ENCODE peak calls at places on chromosomes 4 and X, in nine cellular contexts. B is fibroblast of lung, L is cardiac muscle cell, D is colonic mucosa, A is left ventricle myocardium inferior, R is tibial nerve, P is Panc1, M is heart left ventricle, T is keratinocyte. C is an unnamed sample.

GRCh38 chr4:74659576-74660411 is 134.5 kb downstream of the BTC start:
- DNase-seq in B (peak; percentile 100), L (no peak), D (peak; percentile 59), A (no peak), R (no peak), P (peak; percentile 85), M (no peak), T (peak; percentile 97), C (peak; percentile 10)

GRCh38 chr4:15805583-15806517 is 27.7 kb downstream of the CD38 start:
- DNase-seq in B (peak; percentile 70), L (peak; percentile 69), D (peak; percentile 51), A (no peak), R (no peak), P (peak; percentile 22), M (no peak), T (peak; percentile 35), C (peak; percentile 39)

GRCh38 chr4:36255575-36255974 is 11.3 kb upstream of the ARAP2 start:
- DNase-seq in B (no peak), L (no peak), D (no peak), A (no peak), R (no peak), P (no peak), M (no peak), T (no peak), C (no peak)

GRCh38 chr4:67933755-67934154 is 29.5 kb downstream of the TMPRSS11A start:
- DNase-seq in B (no peak), L (no peak), D (no peak), A (no peak), R (no peak), P (no peak), M (no peak), T (no peak), C (no peak)

GRCh38 chr4:25913056-25913850 is 767 bp upstream of the SMIM20 start:
- DNase-seq in B (no peak), L (no peak), D (peak; percentile 60), A (peak; percentile 38), R (no peak), P (no peak), M (peak; percentile 40), T (no peak), C (peak; percentile 20)

GRCh38 chr4:153573881-153574807 is 108.0 kb downstream of the TMEM131L start:
- DNase-seq in B (peak; percentile 93), L (peak; percentile 54), D (peak; percentile 69), A (peak; percentile 58), R (peak; percentile 31), P (peak; percentile 25), M (peak; percentile 68), T (no peak), C (peak; percentile 58)

GRCh38 chr4:157895205-157895604 is 277.6 kb downstream of the GASK1B start:
- DNase-seq in B (no peak), L (no peak), D (no peak), A (no peak), R (no peak), P (no peak), M (no peak), T (no peak), C (no peak)

GRCh38 chr4:143302526-143302925 is 34.1 kb upstream of the GAB1 start:
- DNase-seq in B (peak; percentile 66), L (no peak), D (no peak), A (no peak), R (no peak), P (no peak), M (no peak), T (no peak), C (no peak)

GRCh38 chrX:101383679-101384078 is 2.3 kb downstream of the BTK start:
- DNase-seq in B (no peak), L (no peak), D (no peak), A (no peak), R (no peak), P (no peak), M (no peak), T (no peak), C (peak; percentile 16)

DNA sequence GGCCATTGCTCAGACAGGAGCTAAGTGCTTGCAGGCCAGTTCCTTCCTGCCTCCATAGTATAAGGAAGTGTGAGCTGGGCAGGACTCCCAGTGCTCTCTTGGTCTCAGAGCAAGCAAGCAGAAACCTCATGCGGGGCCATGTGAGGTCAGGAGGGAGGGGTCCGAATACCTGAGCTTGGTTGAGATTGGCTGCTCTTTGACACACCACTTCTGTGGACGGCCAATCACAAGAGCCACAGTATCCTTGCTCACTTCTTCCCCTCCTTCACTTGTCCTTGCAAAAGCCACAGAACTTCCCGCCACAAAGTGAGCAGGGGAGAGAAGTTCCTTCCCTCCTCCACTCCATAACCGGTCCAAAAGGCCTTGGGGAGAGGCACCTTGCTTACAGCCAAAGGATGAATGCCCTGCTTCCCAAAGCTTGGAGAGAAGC is 56.7 kb downstream of the PRPS1 start:
- DNase-seq in B (peak; percentile 73), L (peak; percentile 55), D (peak; percentile 78), A (peak; percentile 78), R (peak; percentile 63), P (no peak), M (peak; percentile 81), T (peak; percentile 85), C (peak; percentile 89)
- H3K27ac ChIP-seq in B (no peak overlapping the region), L (no peak overlapping the region), D (peak overlapping the region; percentile 18), A (peak overlapping the region; percentile 72), R (peak overlapping the region; percentile 75), P (no peak overlapping the region), M (peak overlapping the region; percentile 59), T (peak overlapping the region; percentile 30), C (peak overlapping the region; percentile 66)

GRCh38 chrX:40908857-40909475 is 173.6 kb upstream of the MED14 start:
- DNase-seq in B (peak; percentile 46), L (no peak), D (no peak), A (no peak), R (no peak), P (no peak), M (no peak), T (no peak), C (no peak)
- H3K9me3 ChIP-seq in B (no peaks in the 10 kb centered on the region), L (no peaks in the 10 kb centered on the region), D (no peaks in the 10 kb centered on the region), A (no peaks in the 10 kb centered on the region), R (no peaks in the 10 kb centered on the region), P (no peaks in the 10 kb centered on the region), M (no peaks in the 10 kb centered on the region), T (no peaks in the 10 kb centered on the region), C (no peaks in the 10 kb centered on the region)

GRCh38 chr4:113094802-113095201 is 45.3 kb downstream of the ANK2 start:
- DNase-seq in B (peak; percentile 29), L (no peak), D (no peak), A (no peak), R (no peak), P (no peak), M (no peak), T (no peak), C (no peak)
- TF ChIP-seq CTCF in B (peak; percentile 71), L (peak; percentile 45), D (no peak), A (peak; percentile 71), R (peak; percentile 43), P (peak; percentile 69), M (peak; percentile 61), T (peak; percentile 51), C (peak; percentile 26)

DNA sequence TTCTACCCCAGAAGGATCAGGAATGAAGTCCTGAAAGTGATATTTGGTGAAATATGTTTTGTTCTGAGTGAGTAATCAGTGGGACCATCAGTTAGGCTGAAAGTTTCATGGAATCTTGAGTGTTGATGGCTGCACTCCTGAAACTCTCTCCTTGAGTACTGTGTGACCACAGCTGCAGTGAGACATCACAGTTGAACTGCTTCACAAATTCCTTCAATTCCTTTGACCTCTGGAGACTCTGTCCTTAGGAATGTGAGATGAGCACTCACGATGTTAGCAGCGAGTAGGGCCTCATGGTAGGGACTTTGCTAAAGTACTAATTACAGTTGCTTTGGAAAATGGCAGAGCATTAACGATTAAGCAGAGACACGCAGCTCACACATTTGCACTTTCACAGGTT is 142.9 kb upstream of the SLC4A4 start:
- DNase-seq in B (peak; percentile 24), L (peak; percentile 51), D (no peak), A (no peak), R (no peak), P (no peak), M (no peak), T (no peak), C (peak; percentile 50)
- H3K27ac ChIP-seq in B (peak overlapping the region; percentile 75), L (peak overlapping the region; percentile 23), D (no peak overlapping the region), A (no peak overlapping the region), R (no peak overlapping the region), P (no peak overlapping the region), M (no peak overlapping the region), T (no peak overlapping the region), C (peak overlapping the region; percentile 85)

GRCh38 chrX:145552643-145553042 is 265.0 kb upstream of the SLITRK2 start:
- DNase-seq in B (peak; percentile 31), L (no peak), D (no peak), A (no peak), R (no peak), P (no peak), M (no peak), T (no peak), C (no peak)
- H3K9me3 ChIP-seq in B (no peaks in the 10 kb centered on the region), L (no peaks in the 10 kb centered on the region), D (no peaks in the 10 kb centered on the region), A (no peaks in the 10 kb centered on the region), R (no peaks in the 10 kb centered on the region), P (no peaks in the 10 kb centered on the region), M (no peaks in the 10 kb centered on the region), T (peaks cover 2% of the 10 kb centered on the region), C (no peaks in the 10 kb centered on the region)

GRCh38 chr4:41792166-41792565 is 43.6 kb upstream of the PHOX2B start:
- DNase-seq in B (no peak), L (no peak), D (no peak), A (no peak), R (no peak), P (no peak), M (no peak), T (no peak), C (no peak)

GRCh38 chr4:41787931-41788330 is 39.4 kb upstream of the PHOX2B start:
- DNase-seq in B (no peak), L (no peak), D (no peak), A (no peak), R (no peak), P (no peak), M (no peak), T (no peak), C (no peak)

GRCh38 chr4:41796545-41797210 is 48.2 kb upstream of the PHOX2B start:
- DNase-seq in B (no peak), L (peak; percentile 33), D (no peak), A (no peak), R (no peak), P (no peak), M (no peak), T (no peak), C (no peak)

GRCh38 chr4:41795796-41796195 is 47.3 kb upstream of the PHOX2B start:
- DNase-seq in B (no peak), L (no peak), D (no peak), A (no peak), R (no peak), P (no peak), M (no peak), T (no peak), C (no peak)

GRCh38 chr4:41791557-41791956 is 43.0 kb upstream of the PHOX2B start:
- DNase-seq in B (no peak), L (no peak), D (no peak), A (no peak), R (no peak), P (no peak), M (no peak), T (no peak), C (no peak)
- TF ChIP-seq CTCF in B (no peak), L (no peak), D (no peak), A (no peak), R (no peak), P (no peak), M (no peak), T (no peak), C (no peak)

DNA sequence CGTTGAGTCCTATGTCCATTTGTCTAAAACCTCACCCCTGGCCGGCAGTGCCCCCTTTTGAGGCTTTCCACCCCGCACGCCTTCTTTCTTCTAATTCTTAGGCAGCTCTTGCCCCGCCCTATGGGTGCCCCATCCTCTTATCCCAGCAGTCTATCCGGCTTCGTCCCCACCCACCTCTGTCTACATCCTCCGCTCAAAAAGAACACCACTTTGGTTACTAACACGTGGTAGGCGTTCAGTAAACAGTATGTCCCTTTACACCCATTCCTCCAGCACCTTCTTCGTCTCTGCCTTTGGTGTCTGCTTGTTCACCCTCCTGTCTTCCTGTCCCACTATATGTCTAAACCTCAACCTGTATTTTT is 39.2 kb downstream of the STARD8 start:
- DNase-seq in B (peak; percentile 32), L (no peak), D (no peak), A (peak; percentile 37), R (peak; percentile 20), P (no peak), M (peak; percentile 53), T (no peak), C (no peak)
- H3K27ac ChIP-seq in B (no peak overlapping the region), L (no peak overlapping the region), D (no peak overlapping the region), A (peak overlapping the region; percentile 87), R (peak overlapping the region; percentile 73), P (no peak overlapping the region), M (peak overlapping the region; percentile 85), T (no peak overlapping the region), C (no peak overlapping the region)